ENCODE peak calls at places on chromosomes 4 and X, in seven cellular contexts. One of them, this sample, is unnamed.

GRCh38 chr4:61648264-61648663 is 448.1 kb downstream of the ADGRL3 start:
- DNase-seq in stomach: no peak
- DNase-seq in sigmoid colon: no peak
- DNase-seq in transverse colon: no peak
- DNase-seq in A549: no peak
- DNase-seq in suprapubic skin: no peak
- DNase-seq in K562: no peak
- DNase-seq in this sample: no peak

GRCh38 chr4:14110407-14110806 is 482.9 kb upstream of the BOD1L1 start:
- DNase-seq in A549: no peak
- DNase-seq in transverse colon: no peak
- DNase-seq in K562: no peak
- DNase-seq in stomach: no peak
- DNase-seq in sigmoid colon: no peak
- DNase-seq in suprapubic skin: no peak
- DNase-seq in this sample: no peak

GRCh38 chrX:153771261-153771681 is 7.2 kb downstream of the PLXNB3 start:
- DNase-seq in A549: no peak
- DNase-seq in sigmoid colon: no peak
- DNase-seq in stomach: no peak
- DNase-seq in K562: no peak
- DNase-seq in transverse colon: no peak
- DNase-seq in suprapubic skin: no peak
- DNase-seq in this sample: no peak

GRCh38 chr4:55397024-55397520 is 1.3 kb downstream of the TMEM165 start:
- DNase-seq in sigmoid colon: peak
- DNase-seq in transverse colon: no peak
- DNase-seq in A549: no peak
- DNase-seq in suprapubic skin: no peak
- DNase-seq in stomach: no peak
- DNase-seq in K562: peak
- DNase-seq in this sample: peak

GRCh38 chr4:26252349-26252748 is 68.5 kb upstream of the RBPJ start:
- DNase-seq in A549: no peak
- DNase-seq in transverse colon: no peak
- DNase-seq in suprapubic skin: no peak
- DNase-seq in stomach: no peak
- DNase-seq in K562: no peak
- DNase-seq in sigmoid colon: no peak
- DNase-seq in this sample: no peak

GRCh38 chr4:112896326-112896892 is 153.0 kb upstream of the ANK2 start:
- DNase-seq in sigmoid colon: no peak
- DNase-seq in stomach: no peak
- DNase-seq in suprapubic skin: no peak
- DNase-seq in transverse colon: no peak
- DNase-seq in K562: no peak
- DNase-seq in A549: no peak
- DNase-seq in this sample: no peak

GRCh38 chr4:25029479-25030282 is 1.1 kb downstream of the LGI2 start:
- DNase-seq in A549: no peak
- DNase-seq in suprapubic skin: no peak
- DNase-seq in stomach: no peak
- DNase-seq in transverse colon: peak
- DNase-seq in K562: no peak
- DNase-seq in sigmoid colon: no peak
- DNase-seq in this sample: no peak

GRCh38 chr4:85086721-85087120 is 120.2 kb upstream of the WDFY3 start:
- DNase-seq in sigmoid colon: no peak
- DNase-seq in K562: no peak
- DNase-seq in A549: no peak
- DNase-seq in suprapubic skin: no peak
- DNase-seq in transverse colon: no peak
- DNase-seq in stomach: no peak
- DNase-seq in this sample: no peak

GRCh38 chrX:150482537-150483217 is 85.7 kb upstream of the MTM1 start:
- DNase-seq in A549: peak
- DNase-seq in sigmoid colon: no peak
- DNase-seq in transverse colon: no peak
- DNase-seq in K562: peak
- DNase-seq in stomach: no peak
- DNase-seq in suprapubic skin: no peak
- DNase-seq in this sample: no peak

GRCh38 chrX:34810364-34810763 is 132.2 kb upstream of the FAM47B start:
- DNase-seq in K562: no peak
- DNase-seq in stomach: no peak
- DNase-seq in sigmoid colon: no peak
- DNase-seq in transverse colon: no peak
- DNase-seq in suprapubic skin: no peak
- DNase-seq in A549: no peak
- DNase-seq in this sample: no peak

GRCh38 chr4:33696066-33696465 is 2548.2 kb downstream of the ARAP2 start:
- DNase-seq in sigmoid colon: no peak
- DNase-seq in A549: no peak
- DNase-seq in suprapubic skin: no peak
- DNase-seq in stomach: no peak
- DNase-seq in transverse colon: no peak
- DNase-seq in K562: no peak
- DNase-seq in this sample: no peak

GRCh38 chr4:6549890-6550620 is 24.9 kb upstream of the MAN2B2 start:
- DNase-seq in K562: no peak
- DNase-seq in sigmoid colon: no peak
- DNase-seq in A549: no peak
- DNase-seq in stomach: no peak
- DNase-seq in suprapubic skin: no peak
- DNase-seq in transverse colon: no peak
- DNase-seq in this sample: no peak

GRCh38 chrX:12210196-12210815 is 72.0 kb downstream of the FRMPD4 start:
- DNase-seq in suprapubic skin: no peak
- DNase-seq in K562: no peak
- DNase-seq in sigmoid colon: peak
- DNase-seq in A549: peak
- DNase-seq in stomach: no peak
- DNase-seq in transverse colon: peak
- DNase-seq in this sample: no peak

GRCh38 chrX:72027024-72027913 is 104.4 kb downstream of the RTL5 start:
- DNase-seq in transverse colon: no peak
- DNase-seq in sigmoid colon: peak
- DNase-seq in A549: no peak
- DNase-seq in K562: no peak
- DNase-seq in stomach: no peak
- DNase-seq in suprapubic skin: no peak
- DNase-seq in this sample: no peak

GRCh38 chrX:48919360-48919821 is 567 bp upstream of the PIM2 start:
- DNase-seq in suprapubic skin: no peak
- DNase-seq in A549: no peak
- DNase-seq in transverse colon: no peak
- DNase-seq in sigmoid colon: no peak
- DNase-seq in K562: no peak
- DNase-seq in stomach: no peak
- DNase-seq in this sample: no peak

GRCh38 chr4:86306816-86307215 is 53.0 kb downstream of the MAPK10 start:
- DNase-seq in stomach: no peak
- DNase-seq in sigmoid colon: no peak
- DNase-seq in A549: no peak
- DNase-seq in K562: no peak
- DNase-seq in suprapubic skin: no peak
- DNase-seq in transverse colon: no peak
- DNase-seq in this sample: no peak

GRCh38 chr4:173442223-173442932 is 43.5 kb upstream of the SCRG1 start:
- DNase-seq in K562: peak
- DNase-seq in A549: no peak
- DNase-seq in transverse colon: no peak
- DNase-seq in stomach: no peak
- DNase-seq in suprapubic skin: no peak
- DNase-seq in sigmoid colon: no peak
- DNase-seq in this sample: no peak

GRCh38 chr4:73450398-73451004 is 14.5 kb downstream of the AFP start:
- DNase-seq in transverse colon: no peak
- DNase-seq in K562: peak
- DNase-seq in stomach: no peak
- DNase-seq in sigmoid colon: no peak
- DNase-seq in suprapubic skin: no peak
- DNase-seq in A549: no peak
- DNase-seq in this sample: peak

GRCh38 chr4:73452953-73453700 is 17.1 kb downstream of the AFP start:
- DNase-seq in suprapubic skin: no peak
- DNase-seq in K562: no peak
- DNase-seq in A549: no peak
- DNase-seq in transverse colon: peak
- DNase-seq in sigmoid colon: no peak
- DNase-seq in stomach: no peak
- DNase-seq in this sample: no peak

GRCh38 chr4:73451978-73452747 is 16.1 kb downstream of the AFP start:
- DNase-seq in sigmoid colon: no peak
- DNase-seq in K562: no peak
- DNase-seq in A549: no peak
- DNase-seq in stomach: no peak
- DNase-seq in transverse colon: no peak
- DNase-seq in suprapubic skin: no peak
- DNase-seq in this sample: no peak

GRCh38 chr4:73453701-73454005 is 17.6 kb downstream of the AFP start:
- DNase-seq in sigmoid colon: no peak
- DNase-seq in A549: no peak
- DNase-seq in K562: no peak
- DNase-seq in stomach: no peak
- DNase-seq in transverse colon: no peak
- DNase-seq in suprapubic skin: no peak
- DNase-seq in this sample: no peak

DNA sequence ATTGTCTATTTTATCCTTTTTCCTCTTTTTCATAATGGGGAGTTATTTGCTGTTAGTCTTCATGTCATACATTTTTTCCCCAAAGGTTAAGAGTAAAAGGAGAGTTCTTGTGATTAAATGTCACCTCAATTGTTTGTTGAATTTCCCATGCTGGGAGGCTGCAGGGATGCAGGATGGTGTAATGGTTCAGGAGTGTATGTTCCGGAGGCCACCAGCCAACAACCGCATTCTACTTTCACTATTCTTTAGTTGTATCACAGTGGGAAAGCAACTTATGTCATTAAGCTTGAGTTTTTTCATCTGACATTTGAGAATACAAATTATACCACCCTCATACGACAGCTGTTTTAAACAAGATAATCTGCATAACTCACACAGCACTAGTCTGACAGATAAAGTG is 15.4 kb downstream of the AFP start:
- DNase-seq in K562: no peak
- DNase-seq in A549: no peak
- DNase-seq in transverse colon: no peak
- DNase-seq in stomach: no peak
- DNase-seq in sigmoid colon: no peak
- DNase-seq in suprapubic skin: no peak
- DNase-seq in this sample: no peak
- TF ChIP-seq EP300 in K562: no peak
- TF ChIP-seq EP300 in A549: no peak
- TF ChIP-seq EP300 in transverse colon: no peak
- TF ChIP-seq EP300 in stomach: no peak
- TF ChIP-seq EP300 in sigmoid colon: no peak
- TF ChIP-seq EP300 in suprapubic skin: no peak
- TF ChIP-seq EP300 in this sample: no peak

GRCh38 chr4:10226756-10227155 is 110.2 kb upstream of the WDR1 start:
- DNase-seq in sigmoid colon: no peak
- DNase-seq in A549: no peak
- DNase-seq in suprapubic skin: no peak
- DNase-seq in stomach: no peak
- DNase-seq in transverse colon: no peak
- DNase-seq in K562: no peak
- DNase-seq in this sample: no peak

GRCh38 chr4:10237131-10237530 is 120.5 kb upstream of the WDR1 start:
- DNase-seq in stomach: no peak
- DNase-seq in A549: no peak
- DNase-seq in transverse colon: no peak
- DNase-seq in suprapubic skin: no peak
- DNase-seq in K562: no peak
- DNase-seq in sigmoid colon: no peak
- DNase-seq in this sample: no peak

DNA sequence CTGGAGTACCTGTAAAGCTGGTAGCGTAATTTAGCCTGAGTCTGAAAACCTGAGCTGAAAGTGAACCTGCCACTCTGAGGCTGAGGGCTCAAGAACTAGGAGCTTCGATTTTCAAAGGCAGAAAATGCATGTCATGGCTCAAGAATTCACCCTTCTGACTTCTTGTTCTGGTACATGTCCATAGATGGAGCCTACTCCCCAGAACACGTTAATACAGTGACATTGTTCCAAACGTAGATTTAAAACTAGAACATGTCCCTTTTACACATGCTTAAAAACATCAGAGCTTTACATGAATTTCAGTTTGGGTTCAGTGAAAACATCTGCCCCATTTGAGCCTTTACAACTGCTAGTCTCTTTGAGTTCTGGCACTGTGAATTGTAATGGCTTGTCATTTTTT is 115.5 kb upstream of the WDR1 start:
- DNase-seq in A549: no peak
- DNase-seq in K562: no peak
- DNase-seq in stomach: no peak
- DNase-seq in suprapubic skin: no peak
- DNase-seq in sigmoid colon: no peak
- DNase-seq in transverse colon: no peak
- DNase-seq in this sample: no peak
- TF ChIP-seq EP300 in A549: no peak
- TF ChIP-seq EP300 in K562: no peak
- TF ChIP-seq EP300 in stomach: no peak
- TF ChIP-seq EP300 in suprapubic skin: no peak
- TF ChIP-seq EP300 in sigmoid colon: peak
- TF ChIP-seq EP300 in transverse colon: no peak
- TF ChIP-seq EP300 in this sample: no peak

GRCh38 chr4:150462743-150463142 is 119.2 kb upstream of the MAB21L2 start:
- DNase-seq in K562: no peak
- DNase-seq in sigmoid colon: no peak
- DNase-seq in stomach: no peak
- DNase-seq in suprapubic skin: no peak
- DNase-seq in transverse colon: no peak
- DNase-seq in A549: no peak
- DNase-seq in this sample: no peak
- TF ChIP-seq EP300 in K562: no peak
- TF ChIP-seq EP300 in sigmoid colon: no peak
- TF ChIP-seq EP300 in stomach: no peak
- TF ChIP-seq EP300 in suprapubic skin: no peak
- TF ChIP-seq EP300 in transverse colon: no peak
- TF ChIP-seq EP300 in A549: no peak
- TF ChIP-seq EP300 in this sample: no peak

GRCh38 chr4:64780664-64781063 is 371.4 kb upstream of the TECRL start:
- DNase-seq in sigmoid colon: no peak
- DNase-seq in transverse colon: no peak
- DNase-seq in A549: no peak
- DNase-seq in stomach: no peak
- DNase-seq in K562: no peak
- DNase-seq in suprapubic skin: no peak
- DNase-seq in this sample: no peak

GRCh38 chr4:64776820-64777219 is 367.6 kb upstream of the TECRL start:
- DNase-seq in A549: no peak
- DNase-seq in stomach: no peak
- DNase-seq in K562: no peak
- DNase-seq in sigmoid colon: no peak
- DNase-seq in suprapubic skin: no peak
- DNase-seq in transverse colon: no peak
- DNase-seq in this sample: no peak

GRCh38 chr4:64774626-64775025 is 365.4 kb upstream of the TECRL start:
- DNase-seq in K562: no peak
- DNase-seq in stomach: no peak
- DNase-seq in transverse colon: no peak
- DNase-seq in A549: no peak
- DNase-seq in sigmoid colon: no peak
- DNase-seq in suprapubic skin: no peak
- DNase-seq in this sample: no peak

GRCh38 chr4:64781737-64782326 is 372.6 kb upstream of the TECRL start:
- DNase-seq in A549: no peak
- DNase-seq in sigmoid colon: no peak
- DNase-seq in transverse colon: no peak
- DNase-seq in suprapubic skin: no peak
- DNase-seq in stomach: no peak
- DNase-seq in K562: peak
- DNase-seq in this sample: no peak

GRCh38 chr4:64777286-64777685 is 368.0 kb upstream of the TECRL start:
- DNase-seq in suprapubic skin: no peak
- DNase-seq in K562: no peak
- DNase-seq in A549: no peak
- DNase-seq in stomach: no peak
- DNase-seq in sigmoid colon: no peak
- DNase-seq in transverse colon: no peak
- DNase-seq in this sample: no peak
- TF ChIP-seq EP300 in suprapubic skin: no peak
- TF ChIP-seq EP300 in K562: no peak
- TF ChIP-seq EP300 in A549: no peak
- TF ChIP-seq EP300 in stomach: no peak
- TF ChIP-seq EP300 in sigmoid colon: no peak
- TF ChIP-seq EP300 in transverse colon: no peak
- TF ChIP-seq EP300 in this sample: no peak